ENCODE peak calls at places on chromosomes 6 and 20, in five cellular contexts. One of them, this sample, is unnamed.

GRCh38 chr6:89145461-89145961 is 344 bp upstream of the PM20D2 start:
- DNase-seq in HepG2: no peak
- DNase-seq in A549: peak
- DNase-seq in K562: no peak
- DNase-seq in H1: no peak
- DNase-seq in this sample: peak

GRCh38 chr6:55569638-55570037 is 9.4 kb downstream of the HMGCLL1 start:
- DNase-seq in A549: no peak
- DNase-seq in HepG2: no peak
- DNase-seq in H1: no peak
- DNase-seq in K562: no peak
- DNase-seq in this sample: no peak

GRCh38 chr6:71228461-71229041 is 60.1 kb upstream of the OGFRL1 start:
- DNase-seq in A549: no peak
- DNase-seq in K562: no peak
- DNase-seq in HepG2: no peak
- DNase-seq in H1: no peak
- DNase-seq in this sample: peak

GRCh38 chr20:840858-841567 is 7.5 kb downstream of the FAM110A start:
- DNase-seq in A549: no peak
- DNase-seq in H1: peak
- DNase-seq in HepG2: peak
- DNase-seq in K562: no peak
- DNase-seq in this sample: no peak

GRCh38 chr6:36599791-36600209 is 5.6 kb downstream of the SRSF3 start:
- DNase-seq in A549: peak
- DNase-seq in K562: no peak
- DNase-seq in HepG2: no peak
- DNase-seq in H1: peak
- DNase-seq in this sample: peak

GRCh38 chr6:7785243-7785941 is 59.5 kb downstream of the BMP6 start:
- DNase-seq in A549: no peak
- DNase-seq in K562: no peak
- DNase-seq in HepG2: no peak
- DNase-seq in H1: no peak
- DNase-seq in this sample: no peak

GRCh38 chr6:136111831-136112230 is 138.3 kb downstream of the MTFR2 start:
- DNase-seq in H1: no peak
- DNase-seq in A549: no peak
- DNase-seq in HepG2: no peak
- DNase-seq in K562: no peak
- DNase-seq in this sample: no peak

GRCh38 chr6:138673317-138674014 is 100.1 kb upstream of the CCDC28A start:
- DNase-seq in HepG2: no peak
- DNase-seq in H1: no peak
- DNase-seq in A549: no peak
- DNase-seq in K562: no peak
- DNase-seq in this sample: no peak

GRCh38 chr6:7445076-7445475 is 55.5 kb downstream of the RIOK1 start:
- DNase-seq in H1: no peak
- DNase-seq in HepG2: no peak
- DNase-seq in K562: no peak
- DNase-seq in A549: no peak
- DNase-seq in this sample: no peak

GRCh38 chr6:45460166-45460565 is 82.4 kb upstream of the SUPT3H start:
- DNase-seq in K562: no peak
- DNase-seq in A549: no peak
- DNase-seq in HepG2: no peak
- DNase-seq in H1: no peak
- DNase-seq in this sample: no peak

GRCh38 chr6:446418-447366 is 55.1 kb downstream of the IRF4 start:
- DNase-seq in H1: peak
- DNase-seq in K562: no peak
- DNase-seq in A549: no peak
- DNase-seq in HepG2: no peak
- DNase-seq in this sample: no peak

GRCh38 chr20:10665027-10665561 is 8.7 kb downstream of the JAG1 start:
- DNase-seq in HepG2: no peak
- DNase-seq in H1: no peak
- DNase-seq in K562: no peak
- DNase-seq in A549: no peak
- DNase-seq in this sample: peak

GRCh38 chr6:51654647-51655046 is 432.8 kb downstream of the PKHD1 start:
- DNase-seq in H1: no peak
- DNase-seq in HepG2: no peak
- DNase-seq in K562: no peak
- DNase-seq in A549: no peak
- DNase-seq in this sample: no peak

GRCh38 chr6:2812695-2813094 is 29.0 kb downstream of the SERPINB1 start:
- DNase-seq in H1: no peak
- DNase-seq in A549: no peak
- DNase-seq in K562: no peak
- DNase-seq in HepG2: no peak
- DNase-seq in this sample: no peak

GRCh38 chr6:111870054-111870750 is 3.0 kb downstream of the FYN start:
- DNase-seq in A549: no peak
- DNase-seq in HepG2: peak
- DNase-seq in H1: no peak
- DNase-seq in K562: peak
- DNase-seq in this sample: no peak

GRCh38 chr20:37096415-37097039 is 730 bp upstream of the RBL1 start:
- DNase-seq in H1: no peak
- DNase-seq in HepG2: no peak
- DNase-seq in A549: no peak
- DNase-seq in K562: peak
- DNase-seq in this sample: no peak

GRCh38 chr6:117837268-117837667 is 69.8 kb upstream of the SLC35F1 start:
- DNase-seq in H1: no peak
- DNase-seq in A549: no peak
- DNase-seq in K562: no peak
- DNase-seq in HepG2: no peak
- DNase-seq in this sample: no peak

GRCh38 chr6:111480988-111481830 is 1.8 kb downstream of the REV3L start:
- DNase-seq in A549: no peak
- DNase-seq in HepG2: no peak
- DNase-seq in H1: no peak
- DNase-seq in K562: no peak
- DNase-seq in this sample: peak

GRCh38 chr6:124661231-124661630 is 301.0 kb upstream of the RNF217 start:
- DNase-seq in A549: no peak
- DNase-seq in HepG2: no peak
- DNase-seq in K562: no peak
- DNase-seq in H1: no peak
- DNase-seq in this sample: no peak

GRCh38 chr6:30568245-30568644 is 3.0 kb upstream of the ABCF1 start:
- DNase-seq in HepG2: no peak
- DNase-seq in A549: no peak
- DNase-seq in H1: no peak
- DNase-seq in K562: peak
- DNase-seq in this sample: no peak

GRCh38 chr6:41759106-41759904 is 12.1 kb upstream of the PGC start:
- DNase-seq in HepG2: no peak
- DNase-seq in H1: no peak
- DNase-seq in A549: no peak
- DNase-seq in K562: no peak
- DNase-seq in this sample: no peak

GRCh38 chr6:42374027-42374669 is 77.6 kb downstream of the TRERF1 start:
- DNase-seq in A549: no peak
- DNase-seq in H1: no peak
- DNase-seq in K562: no peak
- DNase-seq in HepG2: no peak
- DNase-seq in this sample: no peak

GRCh38 chr20:63751471-63752271 is 12.1 kb downstream of the SLC2A4RG start:
- DNase-seq in A549: no peak
- DNase-seq in HepG2: no peak
- DNase-seq in K562: no peak
- DNase-seq in H1: no peak
- DNase-seq in this sample: no peak

GRCh38 chr6:9507136-9507895 is 907.6 kb downstream of the TFAP2A start:
- DNase-seq in HepG2: no peak
- DNase-seq in A549: no peak
- DNase-seq in K562: no peak
- DNase-seq in H1: no peak
- DNase-seq in this sample: no peak

GRCh38 chr6:2197177-2197671 is 48.2 kb downstream of the GMDS start:
- DNase-seq in H1: no peak
- DNase-seq in A549: no peak
- DNase-seq in HepG2: no peak
- DNase-seq in K562: no peak
- DNase-seq in this sample: peak

GRCh38 chr6:46635462-46635861 is 17.2 kb downstream of the CYP39A1 start:
- DNase-seq in H1: no peak
- DNase-seq in HepG2: no peak
- DNase-seq in A549: no peak
- DNase-seq in K562: no peak
- DNase-seq in this sample: no peak

GRCh38 chr6:25263602-25264001 is 15.6 kb upstream of the CARMIL1 start:
- DNase-seq in A549: peak
- DNase-seq in H1: no peak
- DNase-seq in K562: no peak
- DNase-seq in HepG2: no peak
- DNase-seq in this sample: peak

GRCh38 chr6:138567052-138567451 is 67.8 kb upstream of the NHSL1 start:
- DNase-seq in H1: no peak
- DNase-seq in HepG2: no peak
- DNase-seq in K562: no peak
- DNase-seq in A549: no peak
- DNase-seq in this sample: no peak

DNA sequence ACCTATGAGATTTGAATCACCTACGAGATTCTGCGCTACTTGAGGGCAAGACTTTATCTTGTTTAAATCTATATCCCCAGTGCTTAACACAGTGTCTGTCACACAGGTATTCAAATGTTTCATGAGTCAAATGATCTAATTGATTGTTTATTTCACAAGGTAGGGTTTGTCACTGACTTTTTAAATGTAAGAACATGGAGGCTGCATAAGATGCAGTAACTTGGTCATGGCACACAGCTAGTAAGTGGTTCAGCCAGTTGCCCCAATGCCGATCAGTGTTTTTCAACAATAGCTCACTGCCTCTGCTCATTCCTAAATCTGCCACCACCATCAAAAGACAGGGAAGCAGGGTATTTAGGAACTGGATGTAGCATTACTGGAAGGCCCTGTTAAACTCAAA is 42.4 kb upstream of the LRRC1 start:
- DNase-seq in K562: no peak
- DNase-seq in H1: no peak
- DNase-seq in A549: no peak
- DNase-seq in HepG2: no peak
- DNase-seq in this sample: no peak
- TF ChIP-seq MAFK in K562: no peak
- TF ChIP-seq MAFK in H1: no peak
- TF ChIP-seq MAFK in A549: no peak
- TF ChIP-seq MAFK in HepG2: no peak
- TF ChIP-seq MAFK in this sample: no peak

GRCh38 chr6:154511735-154512097 is 1.2 kb upstream of the CNKSR3 start:
- DNase-seq in K562: no peak
- DNase-seq in H1: no peak
- DNase-seq in A549: no peak
- DNase-seq in HepG2: no peak
- DNase-seq in this sample: no peak

GRCh38 chr6:154507209-154507898 is 3.1 kb downstream of the CNKSR3 start:
- DNase-seq in HepG2: peak
- DNase-seq in K562: no peak
- DNase-seq in H1: no peak
- DNase-seq in A549: no peak
- DNase-seq in this sample: no peak

GRCh38 chr6:154510144-154510905 is at the start of gene CNKSR3:
- DNase-seq in A549: peak
- DNase-seq in HepG2: peak
- DNase-seq in H1: peak
- DNase-seq in K562: peak
- DNase-seq in this sample: peak

GRCh38 chr6:154508573-154509375 is 1.7 kb downstream of the CNKSR3 start:
- DNase-seq in HepG2: peak
- DNase-seq in H1: no peak
- DNase-seq in A549: no peak
- DNase-seq in K562: peak
- DNase-seq in this sample: peak

GRCh38 chr6:154509421-154510143 is 903 bp downstream of the CNKSR3 start:
- DNase-seq in HepG2: peak
- DNase-seq in H1: peak
- DNase-seq in K562: peak
- DNase-seq in A549: no peak
- DNase-seq in this sample: no peak
- TF ChIP-seq MAFK in HepG2: no peak
- TF ChIP-seq MAFK in H1: no peak
- TF ChIP-seq MAFK in K562: no peak
- TF ChIP-seq MAFK in A549: no peak
- TF ChIP-seq MAFK in this sample: no peak

GRCh38 chr20:54227241-54227640 is 19.4 kb downstream of the PFDN4 start:
- DNase-seq in HepG2: no peak
- DNase-seq in K562: no peak
- DNase-seq in A549: no peak
- DNase-seq in H1: no peak
- DNase-seq in this sample: no peak
- TF ChIP-seq MAFK in HepG2: no peak
- TF ChIP-seq MAFK in K562: no peak
- TF ChIP-seq MAFK in A549: no peak
- TF ChIP-seq MAFK in H1: no peak
- TF ChIP-seq MAFK in this sample: no peak

GRCh38 chr6:160041608-160042007 is 72.7 kb downstream of the IGF2R start:
- DNase-seq in H1: no peak
- DNase-seq in A549: no peak
- DNase-seq in HepG2: peak
- DNase-seq in K562: no peak
- DNase-seq in this sample: peak
- TF ChIP-seq MAFK in H1: no peak
- TF ChIP-seq MAFK in A549: no peak
- TF ChIP-seq MAFK in HepG2: no peak
- TF ChIP-seq MAFK in K562: no peak
- TF ChIP-seq MAFK in this sample: no peak

DNA sequence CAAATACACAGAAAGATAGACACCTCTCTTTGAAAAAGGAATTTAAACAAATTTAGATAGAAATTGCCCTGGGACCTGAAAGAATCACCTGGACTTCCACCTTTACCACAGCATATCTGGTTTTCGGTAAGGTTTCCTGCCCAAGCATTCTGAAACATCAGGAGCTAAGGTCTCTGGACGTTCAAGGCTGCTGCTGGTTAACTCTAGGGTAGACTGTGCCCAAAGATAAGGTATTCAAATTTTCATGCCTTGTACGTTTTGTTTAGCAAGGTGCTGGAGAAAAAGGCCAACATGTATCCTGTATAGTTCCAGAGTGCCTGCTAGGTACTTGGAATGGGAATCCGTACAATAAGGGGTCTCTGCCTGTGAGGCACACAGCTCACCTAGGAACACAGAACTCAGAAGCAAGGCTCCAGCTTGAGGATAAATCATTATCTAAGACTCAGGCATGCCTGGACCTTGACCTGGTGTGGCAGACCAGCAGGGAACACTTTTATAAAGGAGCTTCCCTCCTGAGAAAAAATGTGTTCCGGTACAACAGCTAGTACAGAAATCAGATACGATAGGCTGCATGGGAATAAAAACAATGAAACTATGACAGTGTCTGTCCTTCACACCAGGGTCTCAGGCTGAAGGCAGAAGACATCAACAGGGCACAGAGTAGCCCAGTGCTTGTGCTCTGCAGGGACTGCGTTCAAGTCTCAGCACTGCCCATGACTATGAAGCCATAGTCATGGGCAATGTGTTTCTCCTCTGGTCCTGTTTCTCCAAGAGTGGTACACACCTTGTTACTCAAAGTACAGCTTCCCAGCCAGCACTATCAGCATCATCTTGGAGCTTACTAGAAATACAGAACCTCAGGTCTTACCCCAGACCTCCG is 70.4 kb downstream of the METTL24 start:
- DNase-seq in K562: no peak
- DNase-seq in A549: no peak
- DNase-seq in HepG2: peak
- DNase-seq in H1: no peak
- DNase-seq in this sample: no peak
- TF ChIP-seq MAFK in K562: no peak
- TF ChIP-seq MAFK in A549: no peak
- TF ChIP-seq MAFK in HepG2: no peak
- TF ChIP-seq MAFK in H1: no peak
- TF ChIP-seq MAFK in this sample: no peak